ENCODE peak calls at places on chromosomes 7 and 10, in five cellular contexts. One of them, this sample, is unnamed.

GRCh38 chr7:68691261-68692216 is 906.7 kb upstream of the AUTS2 start:
- DNase-seq in kidney epithelial cell: peak; percentile 81
- DNase-seq in A673: no peak
- DNase-seq in NCI-H460: no peak
- DNase-seq in AG04450: peak; percentile 76
- DNase-seq in this sample: no peak

GRCh38 chr7:47333959-47334358 is 248.0 kb downstream of the TNS3 start:
- DNase-seq in kidney epithelial cell: no peak
- DNase-seq in A673: no peak
- DNase-seq in NCI-H460: no peak
- DNase-seq in AG04450: no peak
- DNase-seq in this sample: no peak

GRCh38 chr10:110648743-110649651 is 4.9 kb downstream of the RBM20 start:
- DNase-seq in kidney epithelial cell: no peak
- DNase-seq in A673: peak; percentile 66
- DNase-seq in NCI-H460: no peak
- DNase-seq in AG04450: no peak
- DNase-seq in this sample: no peak

GRCh38 chr7:152145853-152146466 is 120.5 kb downstream of the GALNT11 start:
- DNase-seq in kidney epithelial cell: peak; percentile 5
- DNase-seq in A673: peak; percentile 60
- DNase-seq in NCI-H460: peak; percentile 30
- DNase-seq in AG04450: peak; percentile 8
- DNase-seq in this sample: no peak

GRCh38 chr10:43121444-43121843 is 16.8 kb upstream of the CSGALNACT2 start:
- DNase-seq in kidney epithelial cell: no peak
- DNase-seq in A673: peak; percentile 41
- DNase-seq in NCI-H460: no peak
- DNase-seq in AG04450: no peak
- DNase-seq in this sample: no peak

GRCh38 chr7:98730331-98730730 is 113.2 kb downstream of the NPTX2 start:
- DNase-seq in kidney epithelial cell: no peak
- DNase-seq in A673: no peak
- DNase-seq in NCI-H460: no peak
- DNase-seq in AG04450: no peak
- DNase-seq in this sample: no peak

GRCh38 chr10:4109469-4109868 is 324.5 kb upstream of the KLF6 start:
- DNase-seq in kidney epithelial cell: no peak
- DNase-seq in A673: no peak
- DNase-seq in NCI-H460: no peak
- DNase-seq in AG04450: no peak
- DNase-seq in this sample: no peak

GRCh38 chr7:72336887-72337821 is 75.0 kb downstream of the CALN1 start:
- DNase-seq in kidney epithelial cell: no peak
- DNase-seq in A673: no peak
- DNase-seq in NCI-H460: no peak
- DNase-seq in AG04450: no peak
- DNase-seq in this sample: no peak

GRCh38 chr10:110993024-110993693 is 73.8 kb downstream of the SHOC2 start:
- DNase-seq in kidney epithelial cell: peak; percentile 48
- DNase-seq in A673: no peak
- DNase-seq in NCI-H460: no peak
- DNase-seq in AG04450: peak; percentile 53
- DNase-seq in this sample: no peak

GRCh38 chr7:155449008-155449879 is 8.7 kb upstream of the EN2 start:
- DNase-seq in kidney epithelial cell: no peak
- DNase-seq in A673: no peak
- DNase-seq in NCI-H460: no peak
- DNase-seq in AG04450: no peak
- DNase-seq in this sample: no peak

GRCh38 chr10:71220689-71221540 is 8.5 kb downstream of the UNC5B start:
- DNase-seq in kidney epithelial cell: no peak
- DNase-seq in A673: peak; percentile 74
- DNase-seq in NCI-H460: no peak
- DNase-seq in AG04450: no peak
- DNase-seq in this sample: no peak

GRCh38 chr7:17497549-17498193 is 199.2 kb downstream of the AHR start:
- DNase-seq in kidney epithelial cell: no peak
- DNase-seq in A673: no peak
- DNase-seq in NCI-H460: no peak
- DNase-seq in AG04450: no peak
- DNase-seq in this sample: no peak

GRCh38 chr10:75910032-75910431 is 478.6 kb downstream of the LRMDA start:
- DNase-seq in kidney epithelial cell: no peak
- DNase-seq in A673: peak; percentile 5
- DNase-seq in NCI-H460: no peak
- DNase-seq in AG04450: no peak
- DNase-seq in this sample: no peak

GRCh38 chr10:64430690-64431323 is 909.6 kb downstream of the REEP3 start:
- DNase-seq in kidney epithelial cell: peak; percentile 1
- DNase-seq in A673: peak; percentile 33
- DNase-seq in NCI-H460: peak; percentile 17
- DNase-seq in AG04450: no peak
- DNase-seq in this sample: no peak

GRCh38 chr10:97024181-97025073 is 161.3 kb downstream of the SLIT1 start:
- DNase-seq in kidney epithelial cell: peak; percentile 75
- DNase-seq in A673: no peak
- DNase-seq in NCI-H460: no peak
- DNase-seq in AG04450: peak; percentile 85
- DNase-seq in this sample: no peak

GRCh38 chr10:61136151-61136550 is 192.2 kb upstream of the RHOBTB1 start:
- DNase-seq in kidney epithelial cell: peak; percentile 18
- DNase-seq in A673: peak; percentile 17
- DNase-seq in NCI-H460: peak; percentile 2
- DNase-seq in AG04450: no peak
- DNase-seq in this sample: no peak

GRCh38 chr10:71077796-71078453 is 134.4 kb upstream of the UNC5B start:
- DNase-seq in kidney epithelial cell: no peak
- DNase-seq in A673: no peak
- DNase-seq in NCI-H460: no peak
- DNase-seq in AG04450: no peak
- DNase-seq in this sample: peak; percentile 37

GRCh38 chr7:24510781-24511180 is 62.5 kb upstream of the PALS2 start:
- DNase-seq in kidney epithelial cell: peak; percentile 12
- DNase-seq in A673: no peak
- DNase-seq in NCI-H460: no peak
- DNase-seq in AG04450: no peak
- DNase-seq in this sample: no peak

GRCh38 chr10:77946084-77946483 is 19.5 kb upstream of the DLG5 start:
- DNase-seq in kidney epithelial cell: no peak
- DNase-seq in A673: no peak
- DNase-seq in NCI-H460: no peak
- DNase-seq in AG04450: no peak
- DNase-seq in this sample: no peak

GRCh38 chr7:92161271-92161670 is 17.7 kb downstream of the LRRD1 start:
- DNase-seq in kidney epithelial cell: no peak
- DNase-seq in A673: no peak
- DNase-seq in NCI-H460: no peak
- DNase-seq in AG04450: no peak
- DNase-seq in this sample: no peak

GRCh38 chr10:70053212-70053895 is 708 bp downstream of the MACROH2A2 start:
- DNase-seq in kidney epithelial cell: no peak
- DNase-seq in A673: peak; percentile 33
- DNase-seq in NCI-H460: no peak
- DNase-seq in AG04450: no peak
- DNase-seq in this sample: no peak

GRCh38 chr7:141042222-141043193 is 27.8 kb upstream of the MRPS33 start:
- DNase-seq in kidney epithelial cell: no peak
- DNase-seq in A673: no peak
- DNase-seq in NCI-H460: peak; percentile 79
- DNase-seq in AG04450: no peak
- DNase-seq in this sample: no peak

GRCh38 chr7:24979470-24979862 is 512 bp downstream of the OSBPL3 start:
- DNase-seq in kidney epithelial cell: no peak
- DNase-seq in A673: no peak
- DNase-seq in NCI-H460: peak; percentile 43
- DNase-seq in AG04450: no peak
- DNase-seq in this sample: peak; percentile 80

GRCh38 chr10:110544958-110545537 is 22.4 kb upstream of the SMC3 start:
- DNase-seq in kidney epithelial cell: no peak
- DNase-seq in A673: no peak
- DNase-seq in NCI-H460: no peak
- DNase-seq in AG04450: no peak
- DNase-seq in this sample: no peak

GRCh38 chr7:134420509-134421125 is 38.3 kb downstream of the AKR1B1 start:
- DNase-seq in kidney epithelial cell: no peak
- DNase-seq in A673: peak; percentile 69
- DNase-seq in NCI-H460: peak; percentile 63
- DNase-seq in AG04450: peak; percentile 7
- DNase-seq in this sample: no peak

GRCh38 chr10:124798781-124799180 is 2.8 kb upstream of the ABRAXAS2 start:
- DNase-seq in kidney epithelial cell: no peak
- DNase-seq in A673: no peak
- DNase-seq in NCI-H460: no peak
- DNase-seq in AG04450: no peak
- DNase-seq in this sample: no peak

This sample was measured in CD8-positive, alpha-beta T cell.